ENCODE peak calls at places on chromosomes 16 and 17, in four cellular contexts. S is hippocampal formation, D is NCI-H1930, L is heart left ventricle. C is an unnamed sample.

GRCh38 chr17:79851461-79851817 is 12.2 kb upstream of the CBX4 start:
- DNase-seq in S (no peak), D (no peak), L (no peak), C (peak; percentile 88)

GRCh38 chr17:75814900-75815373 is 29.3 kb downstream of the UNC13D start:
- DNase-seq in S (no peak), D (no peak), L (no peak), C (no peak)

GRCh38 chr17:42016411-42016831 is 818 bp downstream of the DNAJC7 start:
- DNase-seq in S (no peak), D (no peak), L (no peak), C (no peak)

GRCh38 chr17:35245196-35245486 is 2.3 kb downstream of the SLFN5 start:
- DNase-seq in S (peak; percentile 16), D (no peak), L (no peak), C (no peak)

GRCh38 chr16:67100569-67101300 is 9.0 kb upstream of the PHAF1 start:
- DNase-seq in S (peak; percentile 45), D (no peak), L (no peak), C (no peak)

GRCh38 chr16:30958164-30959083 is 870 bp downstream of the SETD1A start:
- DNase-seq in S (no peak), D (peak; percentile 82), L (peak; percentile 71), C (peak; percentile 67)

GRCh38 chr17:66542183-66542966 is 240.0 kb downstream of the PRKCA start:
- DNase-seq in S (no peak), D (no peak), L (no peak), C (no peak)

GRCh38 chr17:16293918-16294317 is 59.4 kb downstream of the CENPV start:
- DNase-seq in S (no peak), D (no peak), L (no peak), C (peak; percentile 1)

GRCh38 chr16:8685617-8686016 is 11.2 kb downstream of the ABAT start:
- DNase-seq in S (no peak), D (no peak), L (no peak), C (no peak)

GRCh38 chr16:83744521-83744981 is 63.2 kb upstream of the HSBP1 start:
- DNase-seq in S (peak; percentile 47), D (no peak), L (peak; percentile 51), C (no peak)

GRCh38 chr16:4920826-4921225 is 16.1 kb downstream of the PPL start:
- DNase-seq in S (no peak), D (no peak), L (no peak), C (no peak)

GRCh38 chr17:16989230-16989952 is 17.5 kb upstream of the TNFRSF13B start:
- DNase-seq in S (no peak), D (no peak), L (no peak), C (no peak)

GRCh38 chr16:46832757-46833464 is 1.9 kb upstream of the C16orf87 start:
- DNase-seq in S (no peak), D (no peak), L (no peak), C (no peak)